ENCODE peak calls at places on chromosomes 2 and 18, in nine cellular contexts. Q is BJ, W is thyroid gland, H is left ventricle myocardium inferior, B is heart right ventricle, U is tibial nerve, M is psoas muscle, F is fibroblast of lung, O is choroid plexus epithelial cell. L is an unnamed sample.

GRCh38 chr18:42545825-42546224 is 569.7 kb downstream of the RIT2 start:
- DNase-seq in H (no peak), O (peak; percentile 30), W (no peak), M (no peak), B (no peak), U (no peak), Q (no peak), F (peak; percentile 23), L (no peak)

GRCh38 chr2:231687133-231687852 is 21.0 kb upstream of the PTMA start:
- DNase-seq in U (no peak), W (peak; percentile 67), O (peak; percentile 52), B (peak; percentile 74), F (peak; percentile 42), H (peak; percentile 58), M (peak; percentile 74), Q (no peak), L (peak; percentile 81)

GRCh38 chr2:134207589-134208209 is 46.2 kb upstream of the MGAT5 start:
- DNase-seq in W (peak; percentile 50), B (peak; percentile 52), F (peak; percentile 61), Q (no peak), O (peak; percentile 64), M (peak; percentile 37), U (peak; percentile 33), H (peak; percentile 45), L (peak; percentile 69)

GRCh38 chr18:3612315-3612714 is 162.3 kb downstream of the TGIF1 start:
- DNase-seq in M (no peak), U (no peak), B (no peak), F (no peak), Q (no peak), W (no peak), H (no peak), O (no peak), L (no peak)

GRCh38 chr2:229485782-229486181 is 214.7 kb upstream of the PID1 start:
- DNase-seq in F (no peak), H (no peak), B (no peak), O (no peak), Q (no peak), U (no peak), M (no peak), W (no peak), L (no peak)

GRCh38 chr2:62856228-62857040 is 150.9 kb downstream of the EHBP1 start:
- DNase-seq in H (peak; percentile 38), W (no peak), F (no peak), O (no peak), M (no peak), B (peak; percentile 29), U (no peak), Q (no peak), L (no peak)

GRCh38 chr2:64649626-64650025 is 4.1 kb downstream of the SERTAD2 start:
- DNase-seq in U (no peak), F (no peak), B (peak; percentile 29), H (no peak), O (no peak), Q (no peak), W (peak; percentile 94), M (no peak), L (no peak)

GRCh38 chr2:239543696-239544095 is 142.9 kb upstream of the HDAC4 start:
- DNase-seq in H (no peak), M (no peak), F (no peak), B (no peak), O (no peak), U (no peak), Q (no peak), W (no peak), L (no peak)

GRCh38 chr2:16774091-16774490 is 108.5 kb upstream of the CYRIA start:
- DNase-seq in W (no peak), M (no peak), O (peak; percentile 48), U (no peak), F (no peak), H (no peak), Q (no peak), B (no peak), L (no peak)

GRCh38 chr2:26344581-26345283 is 1.2 kb upstream of the SELENOI start:
- DNase-seq in F (peak; percentile 37), H (no peak), B (no peak), O (peak; percentile 80), W (peak; percentile 15), M (no peak), Q (no peak), U (no peak), L (no peak)

GRCh38 chr2:231646471-231646870 is 53.8 kb downstream of the TEX44 start:
- DNase-seq in B (no peak), O (peak; percentile 61), W (no peak), Q (no peak), F (no peak), M (no peak), U (no peak), H (no peak), L (no peak)

GRCh38 chr18:56501896-56502295 is 136.5 kb downstream of the TXNL1 start:
- DNase-seq in W (no peak), B (no peak), M (no peak), F (no peak), O (peak; percentile 28), Q (no peak), U (no peak), H (no peak), L (no peak)

GRCh38 chr2:9914384-9915065 is 37.0 kb upstream of the GRHL1 start:
- DNase-seq in W (no peak), M (peak; percentile 33), U (no peak), O (peak; percentile 85), F (peak; percentile 85), B (no peak), H (no peak), Q (peak; percentile 17), L (no peak)

GRCh38 chr2:98502556-98503335 is 58.1 kb downstream of the INPP4A start:
- DNase-seq in F (no peak), U (no peak), B (no peak), W (no peak), O (peak; percentile 56), H (no peak), Q (peak; percentile 46), M (no peak), L (no peak)

GRCh38 chr2:223941579-223942277 is 3.4 kb downstream of the WDFY1 start:
- DNase-seq in M (no peak), Q (peak; percentile 49), U (no peak), H (no peak), W (no peak), B (no peak), F (peak; percentile 92), O (peak; percentile 91), L (no peak)

GRCh38 chr2:158546412-158547144 is 89.8 kb downstream of the PKP4 start:
- DNase-seq in B (no peak), W (no peak), M (no peak), H (no peak), U (no peak), O (peak; percentile 18), F (no peak), Q (no peak), L (no peak)

GRCh38 chr18:48573632-48574293 is 34.9 kb downstream of the CTIF start:
- DNase-seq in W (no peak), O (no peak), U (no peak), B (no peak), M (no peak), F (no peak), H (no peak), Q (no peak), L (peak; percentile 66)

GRCh38 chr2:182351417-182351816 is 75.4 kb downstream of the PDE1A start:
- DNase-seq in U (no peak), H (no peak), Q (no peak), M (no peak), B (no peak), W (no peak), O (no peak), F (no peak), L (no peak)
- H3K4me3 ChIP-seq in U (no peak overlapping the region), H (no peak overlapping the region), Q (no peak overlapping the region), M (no peak overlapping the region), B (no peak overlapping the region), W (no peak overlapping the region), O (no peak overlapping the region), F (no peak overlapping the region), L (no peak overlapping the region)

GRCh38 chr18:8248576-8248975 is 360.7 kb upstream of the RAB12 start:
- DNase-seq in B (no peak), U (no peak), W (no peak), M (no peak), F (no peak), H (no peak), Q (no peak), O (no peak), L (no peak)
- H3K4me3 ChIP-seq in B (no peak overlapping the region), U (no peak overlapping the region), W (no peak overlapping the region), M (no peak overlapping the region), F (no peak overlapping the region), H (no peak overlapping the region), Q (no peak overlapping the region), O (no peak overlapping the region), L (no peak overlapping the region)

DNA sequence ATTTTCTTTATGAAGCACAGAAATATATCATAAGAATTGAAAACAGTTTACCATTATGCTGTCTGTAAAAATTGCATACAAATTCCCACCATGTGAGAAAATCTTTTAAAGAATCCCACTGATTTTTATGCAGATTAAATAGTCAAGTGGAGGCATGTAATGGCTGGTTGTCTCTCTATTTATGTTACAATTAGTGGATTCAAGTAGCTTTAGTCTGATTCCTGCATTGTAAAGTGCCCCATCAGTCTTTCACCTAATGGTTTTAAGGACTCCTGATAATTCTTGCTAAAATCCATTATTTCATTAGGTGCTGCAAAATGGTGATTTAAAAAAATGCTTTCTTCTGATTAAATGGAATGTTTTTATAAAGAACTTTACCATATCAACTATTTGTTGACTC is 148.4 kb upstream of the MYO3B start:
- DNase-seq in B (no peak), M (no peak), U (no peak), F (no peak), H (no peak), W (no peak), Q (no peak), O (no peak), L (no peak)
- H3K4me3 ChIP-seq in B (no peak overlapping the region), M (no peak overlapping the region), U (no peak overlapping the region), F (no peak overlapping the region), H (no peak overlapping the region), W (no peak overlapping the region), Q (no peak overlapping the region), O (no peak overlapping the region), L (no peak overlapping the region)

GRCh38 chr2:45649855-45650806 is 1.3 kb upstream of the PRKCE start:
- DNase-seq in F (peak; percentile 45), W (peak; percentile 82), H (peak; percentile 86), O (peak; percentile 38), U (peak; percentile 84), M (peak; percentile 82), B (peak; percentile 82), Q (no peak), L (peak; percentile 91)

GRCh38 chr2:45651415-45652089 is at the start of gene PRKCE:
- DNase-seq in Q (no peak), F (peak; percentile 59), W (peak; percentile 68), H (peak; percentile 72), U (peak; percentile 59), O (peak; percentile 18), B (peak; percentile 68), M (peak; percentile 81), L (peak; percentile 89)

GRCh38 chr2:45649457-45649854 is 2.0 kb upstream of the PRKCE start:
- DNase-seq in W (no peak), Q (no peak), M (no peak), B (no peak), H (no peak), F (peak; percentile 40), U (no peak), O (peak; percentile 50), L (no peak)

GRCh38 chr2:45652090-45653050 is 895 bp downstream of the PRKCE start:
- DNase-seq in B (peak; percentile 38), U (peak; percentile 36), H (peak; percentile 49), W (peak; percentile 61), F (peak; percentile 70), Q (no peak), M (peak; percentile 57), O (peak; percentile 66), L (peak; percentile 83)

GRCh38 chr2:45650851-45651414 is 542 bp upstream of the PRKCE start:
- DNase-seq in Q (peak; percentile 81), W (peak; percentile 94), H (peak; percentile 94), U (peak; percentile 100), F (peak; percentile 98), O (peak; percentile 98), M (peak; percentile 93), B (peak; percentile 90), L (peak; percentile 96)
- H3K4me3 ChIP-seq in Q (peak overlapping the region; percentile 83), W (peak overlapping the region; percentile 88), H (peak overlapping the region; percentile 87), U (peak overlapping the region; percentile 89), F (peak overlapping the region; percentile 91), O (peak overlapping the region; percentile 79), M (peak overlapping the region; percentile 94), B (peak overlapping the region; percentile 56), L (peak overlapping the region; percentile 88)